ENCODE peak calls at places on chromosomes 11 and 22, in five cellular contexts. One of them, this sample, is unnamed.
A peak's percentile ranks its signal among the peaks of the same experiment; 100 is the strongest.

GRCh38 chr11:74721479-74721835 is 9.8 kb downstream of the CHRDL2 start:
- DNase-seq in neural crest cell: no peak
- DNase-seq in natural killer cell: no peak
- DNase-seq in prostate gland: no peak
- DNase-seq in GM06990: no peak
- DNase-seq in this sample: no peak

GRCh38 chr11:16741473-16741872 is 3.0 kb downstream of the C11orf58 start:
- DNase-seq in natural killer cell: no peak
- DNase-seq in neural crest cell: no peak
- DNase-seq in GM06990: no peak
- DNase-seq in prostate gland: no peak
- DNase-seq in this sample: no peak

GRCh38 chr11:110023711-110024110 is 69.5 kb upstream of the ZC3H12C start:
- DNase-seq in GM06990: no peak
- DNase-seq in prostate gland: no peak
- DNase-seq in neural crest cell: no peak
- DNase-seq in natural killer cell: no peak
- DNase-seq in this sample: no peak

GRCh38 chr11:128898580-128899344 is 7.6 kb downstream of the KCNJ5 start:
- DNase-seq in prostate gland: no peak
- DNase-seq in GM06990: no peak
- DNase-seq in natural killer cell: no peak
- DNase-seq in neural crest cell: no peak
- DNase-seq in this sample: no peak

GRCh38 chr11:88508558-88508807 is 170.9 kb upstream of the CTSC start:
- DNase-seq in natural killer cell: no peak
- DNase-seq in prostate gland: no peak
- DNase-seq in neural crest cell: no peak
- DNase-seq in GM06990: no peak
- DNase-seq in this sample: peak; percentile 26

GRCh38 chr11:34790620-34791019 is 125.6 kb downstream of the APIP start:
- DNase-seq in natural killer cell: no peak
- DNase-seq in prostate gland: no peak
- DNase-seq in GM06990: no peak
- DNase-seq in neural crest cell: no peak
- DNase-seq in this sample: no peak

GRCh38 chr11:73597340-73597955 is 464 bp downstream of the FAM168A start:
- DNase-seq in prostate gland: peak; percentile 5
- DNase-seq in natural killer cell: no peak
- DNase-seq in GM06990: no peak
- DNase-seq in neural crest cell: no peak
- DNase-seq in this sample: no peak

GRCh38 chr11:44611687-44612437 is 46.4 kb downstream of the CD82 start:
- DNase-seq in neural crest cell: no peak
- DNase-seq in GM06990: peak; percentile 71
- DNase-seq in natural killer cell: no peak
- DNase-seq in prostate gland: no peak
- DNase-seq in this sample: no peak

GRCh38 chr11:123577081-123577598 is 77.3 kb downstream of the SCN3B start:
- DNase-seq in prostate gland: peak; percentile 36
- DNase-seq in GM06990: peak; percentile 61
- DNase-seq in natural killer cell: peak; percentile 61
- DNase-seq in neural crest cell: peak; percentile 85
- DNase-seq in this sample: peak; percentile 52

GRCh38 chr11:47950396-47950795 is 30.0 kb upstream of the PTPRJ start:
- DNase-seq in neural crest cell: no peak
- DNase-seq in natural killer cell: peak; percentile 30
- DNase-seq in prostate gland: no peak
- DNase-seq in GM06990: peak; percentile 58
- DNase-seq in this sample: no peak

GRCh38 chr11:70605846-70606245 is 207.5 kb downstream of the CTTN start:
- DNase-seq in prostate gland: no peak
- DNase-seq in neural crest cell: no peak
- DNase-seq in GM06990: no peak
- DNase-seq in natural killer cell: no peak
- DNase-seq in this sample: no peak

GRCh38 chr11:24502425-24502824 is 5.6 kb downstream of the LUZP2 start:
- DNase-seq in natural killer cell: no peak
- DNase-seq in GM06990: no peak
- DNase-seq in prostate gland: no peak
- DNase-seq in neural crest cell: no peak
- DNase-seq in this sample: no peak

GRCh38 chr11:61797263-61797944 is 4.7 kb downstream of the FEN1 start:
- DNase-seq in GM06990: no peak
- DNase-seq in prostate gland: peak; percentile 86
- DNase-seq in neural crest cell: peak; percentile 67
- DNase-seq in natural killer cell: peak; percentile 60
- DNase-seq in this sample: no peak

GRCh38 chr22:37501176-37501609 is 15.0 kb upstream of the MFNG start:
- DNase-seq in neural crest cell: no peak
- DNase-seq in natural killer cell: no peak
- DNase-seq in GM06990: no peak
- DNase-seq in prostate gland: no peak
- DNase-seq in this sample: no peak

GRCh38 chr11:91805293-91805692 is 419.3 kb upstream of the FAT3 start:
- DNase-seq in prostate gland: no peak
- DNase-seq in GM06990: no peak
- DNase-seq in natural killer cell: no peak
- DNase-seq in neural crest cell: no peak
- DNase-seq in this sample: no peak

GRCh38 chr11:109426442-109426841 is 4.5 kb downstream of the C11orf87 start:
- DNase-seq in GM06990: no peak
- DNase-seq in prostate gland: no peak
- DNase-seq in natural killer cell: no peak
- DNase-seq in neural crest cell: no peak
- DNase-seq in this sample: no peak

GRCh38 chr11:122727101-122727929 is 71.8 kb downstream of the UBASH3B start:
- DNase-seq in natural killer cell: no peak
- DNase-seq in neural crest cell: no peak
- DNase-seq in GM06990: no peak
- DNase-seq in prostate gland: no peak
- DNase-seq in this sample: no peak

GRCh38 chr11:13620063-13620462 is 48.4 kb upstream of the FAR1 start:
- DNase-seq in neural crest cell: no peak
- DNase-seq in prostate gland: no peak
- DNase-seq in GM06990: no peak
- DNase-seq in natural killer cell: no peak
- DNase-seq in this sample: no peak

GRCh38 chr11:128705124-128705920 is 11.4 kb downstream of the FLI1 start:
- DNase-seq in natural killer cell: no peak
- DNase-seq in GM06990: no peak
- DNase-seq in neural crest cell: no peak
- DNase-seq in prostate gland: no peak
- DNase-seq in this sample: no peak

GRCh38 chr11:19985106-19985505 is 175.2 kb downstream of the DBX1 start:
- DNase-seq in natural killer cell: no peak
- DNase-seq in neural crest cell: no peak
- DNase-seq in prostate gland: no peak
- DNase-seq in GM06990: no peak
- DNase-seq in this sample: no peak

GRCh38 chr11:102064316-102064715 is 17.1 kb downstream of the CFAP300 start:
- DNase-seq in GM06990: no peak
- DNase-seq in neural crest cell: no peak
- DNase-seq in natural killer cell: no peak
- DNase-seq in prostate gland: peak; percentile 44
- DNase-seq in this sample: no peak

GRCh38 chr11:102062106-102062505 is 14.9 kb downstream of the CFAP300 start:
- DNase-seq in GM06990: no peak
- DNase-seq in prostate gland: no peak
- DNase-seq in neural crest cell: no peak
- DNase-seq in natural killer cell: no peak
- DNase-seq in this sample: no peak

DNA sequence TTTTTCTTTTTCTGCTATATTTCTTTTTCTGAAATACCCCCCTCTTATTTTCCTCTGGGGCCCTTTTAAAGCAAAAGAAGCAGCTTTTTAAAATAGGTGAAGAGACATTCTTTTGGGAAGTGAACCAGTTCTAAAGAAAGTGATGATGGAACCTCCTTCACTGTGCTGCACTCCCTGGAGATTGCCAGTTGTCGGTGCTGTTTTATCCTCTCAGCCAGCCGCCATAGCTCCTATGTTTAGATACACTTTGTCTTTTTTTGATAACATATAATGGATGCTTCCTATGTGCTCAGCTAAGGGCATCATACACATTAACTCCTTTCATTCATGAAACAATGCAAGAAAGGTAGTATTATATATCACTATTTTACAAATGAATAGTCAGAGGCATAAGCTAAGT is 14.0 kb downstream of the CFAP300 start:
- DNase-seq in prostate gland: no peak
- DNase-seq in GM06990: no peak
- DNase-seq in natural killer cell: no peak
- DNase-seq in neural crest cell: no peak
- DNase-seq in this sample: no peak
- TF ChIP-seq CTCF in prostate gland: no peak
- TF ChIP-seq CTCF in GM06990: no peak
- TF ChIP-seq CTCF in natural killer cell: no peak
- TF ChIP-seq CTCF in neural crest cell: no peak
- TF ChIP-seq CTCF in this sample: no peak

GRCh38 chr22:23146842-23147205 is 1.5 kb downstream of the RAB36 start:
- DNase-seq in neural crest cell: no peak
- DNase-seq in natural killer cell: no peak
- DNase-seq in GM06990: no peak
- DNase-seq in prostate gland: no peak
- DNase-seq in this sample: no peak

GRCh38 chr22:23144926-23145906 is at the start of gene RAB36:
- DNase-seq in natural killer cell: peak; percentile 93
- DNase-seq in GM06990: peak; percentile 90
- DNase-seq in neural crest cell: peak; percentile 98
- DNase-seq in prostate gland: peak; percentile 99
- DNase-seq in this sample: peak; percentile 100

GRCh38 chr22:23150762-23151161 is 5.5 kb downstream of the RAB36 start:
- DNase-seq in prostate gland: no peak
- DNase-seq in natural killer cell: no peak
- DNase-seq in GM06990: no peak
- DNase-seq in neural crest cell: no peak
- DNase-seq in this sample: no peak

GRCh38 chr22:23149743-23150238 is 4.5 kb downstream of the RAB36 start:
- DNase-seq in neural crest cell: no peak
- DNase-seq in natural killer cell: no peak
- DNase-seq in prostate gland: no peak
- DNase-seq in GM06990: no peak
- DNase-seq in this sample: no peak

DNA sequence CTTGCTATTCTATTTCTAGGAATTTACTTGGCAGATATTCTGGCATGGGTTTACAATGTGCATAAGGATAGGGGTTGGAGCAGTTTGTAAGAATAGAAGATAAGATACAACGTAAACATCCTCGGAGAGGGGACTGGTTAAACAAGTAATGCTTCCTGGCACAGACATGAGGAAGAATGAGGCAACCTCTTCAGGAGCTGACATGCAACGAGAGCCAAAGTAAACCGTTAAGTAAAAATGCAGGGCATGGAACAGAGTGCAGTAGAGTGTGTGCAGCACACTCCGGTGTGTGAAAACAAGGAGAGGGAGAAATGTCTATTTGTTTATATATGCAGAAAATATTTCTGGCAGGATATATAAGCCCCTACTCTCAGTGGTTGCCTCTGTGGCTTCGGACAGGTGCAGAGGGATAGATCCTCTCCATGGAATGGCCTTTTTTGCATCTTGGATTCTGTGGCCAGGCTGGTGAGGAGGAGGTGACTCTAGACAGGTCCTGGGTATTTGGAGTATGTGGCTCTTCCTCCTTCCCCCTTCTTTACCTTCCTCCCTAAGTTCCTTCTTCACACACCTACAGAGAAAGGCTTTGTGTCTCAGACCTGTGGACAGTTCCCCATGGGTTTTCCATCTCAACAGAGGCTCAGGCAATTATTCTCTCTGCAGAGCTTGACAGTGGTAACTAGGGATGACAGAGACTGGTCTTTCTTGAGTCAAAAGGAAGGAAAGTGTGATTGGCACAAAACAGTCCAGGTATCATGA is 2.5 kb downstream of the RAB36 start:
- DNase-seq in prostate gland: peak; percentile 88
- DNase-seq in GM06990: no peak
- DNase-seq in natural killer cell: no peak
- DNase-seq in neural crest cell: no peak
- DNase-seq in this sample: no peak
- TF ChIP-seq CTCF in prostate gland: no peak
- TF ChIP-seq CTCF in GM06990: no peak
- TF ChIP-seq CTCF in natural killer cell: no peak
- TF ChIP-seq CTCF in neural crest cell: no peak
- TF ChIP-seq CTCF in this sample: no peak

GRCh38 chr11:64139045-64139444 is 26.9 kb downstream of the MACROD1 start:
- DNase-seq in GM06990: no peak
- DNase-seq in prostate gland: no peak
- DNase-seq in natural killer cell: no peak
- DNase-seq in neural crest cell: no peak
- DNase-seq in this sample: peak; percentile 38

GRCh38 chr11:64144587-64145295 is 21.2 kb downstream of the MACROD1 start:
- DNase-seq in prostate gland: no peak
- DNase-seq in natural killer cell: no peak
- DNase-seq in neural crest cell: no peak
- DNase-seq in GM06990: no peak
- DNase-seq in this sample: peak; percentile 54

GRCh38 chr11:64138413-64138812 is 27.5 kb downstream of the MACROD1 start:
- DNase-seq in prostate gland: no peak
- DNase-seq in natural killer cell: no peak
- DNase-seq in GM06990: no peak
- DNase-seq in neural crest cell: no peak
- DNase-seq in this sample: no peak

GRCh38 chr11:64140101-64140500 is 25.8 kb downstream of the MACROD1 start:
- DNase-seq in natural killer cell: no peak
- DNase-seq in prostate gland: no peak
- DNase-seq in neural crest cell: no peak
- DNase-seq in GM06990: no peak
- DNase-seq in this sample: no peak

DNA sequence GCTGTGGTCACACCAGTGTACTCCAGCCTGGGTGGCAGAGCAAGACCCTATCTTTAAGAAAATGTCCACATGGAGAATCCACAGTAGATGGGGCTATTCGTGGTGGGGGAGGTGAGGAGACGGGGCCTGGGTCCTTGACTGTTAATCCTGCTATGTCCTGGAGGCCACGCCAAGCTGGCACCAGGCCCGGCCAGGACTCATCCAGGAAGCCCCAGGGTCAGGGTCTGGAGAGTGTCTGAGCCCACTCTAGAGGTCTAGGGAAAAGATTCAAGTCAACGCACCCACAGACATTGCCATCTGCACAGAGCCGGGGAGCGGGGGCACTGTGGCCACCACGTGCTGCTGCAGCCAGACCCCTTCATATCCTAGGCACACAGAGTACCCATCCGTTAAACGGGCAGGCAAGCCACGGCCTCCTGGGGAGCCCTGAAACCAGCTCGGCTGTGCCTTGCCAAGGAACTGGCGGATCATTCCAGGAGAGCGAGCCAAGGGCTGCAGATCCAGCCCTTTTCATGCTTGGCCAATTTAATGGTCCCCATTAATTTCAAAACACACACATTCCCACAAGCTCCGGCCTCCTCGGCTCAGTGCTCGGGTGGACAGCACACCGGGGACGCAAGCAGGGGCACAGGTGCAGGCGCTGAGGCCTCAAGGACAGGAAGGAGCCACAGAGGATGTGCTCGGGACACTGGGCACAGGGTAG is 24.7 kb downstream of the MACROD1 start:
- DNase-seq in GM06990: no peak
- DNase-seq in prostate gland: peak; percentile 44
- DNase-seq in natural killer cell: no peak
- DNase-seq in neural crest cell: no peak
- DNase-seq in this sample: no peak
- TF ChIP-seq CTCF in GM06990: no peak
- TF ChIP-seq CTCF in prostate gland: no peak
- TF ChIP-seq CTCF in natural killer cell: no peak
- TF ChIP-seq CTCF in neural crest cell: no peak
- TF ChIP-seq CTCF in this sample: no peak

GRCh38 chr22:46036558-46037408 is 59.8 kb upstream of the WNT7B start:
- DNase-seq in GM06990: peak; percentile 46
- DNase-seq in prostate gland: peak; percentile 44
- DNase-seq in neural crest cell: no peak
- DNase-seq in natural killer cell: no peak
- DNase-seq in this sample: peak; percentile 61
- TF ChIP-seq CTCF in GM06990: peak; percentile 56
- TF ChIP-seq CTCF in prostate gland: peak; percentile 23
- TF ChIP-seq CTCF in neural crest cell: no peak
- TF ChIP-seq CTCF in natural killer cell: peak; percentile 21
- TF ChIP-seq CTCF in this sample: peak; percentile 65

This sample was measured in RWPE2.